ENCODE peak calls at places on chromosomes 2 and 18, in eight cellular contexts. C is lower leg skin, K is stomach, U is astrocyte of the spinal cord, Z is Calu3, L is activated B cell treated with CpG ODN at 0.5 μM for 24 hours, S is BJ, J is AG04450. I is an unnamed sample.

GRCh38 chr2:26623541-26624497 is 17.3 kb downstream of the CIB4 start:
- DNase-seq in C (no peak), K (no peak), U (no peak), Z (no peak), L (no peak), S (no peak), J (no peak), I (peak)

GRCh38 chr2:230757476-230757875 is 44.8 kb downstream of the CAB39 start:
- DNase-seq in C (no peak), K (no peak), U (peak), Z (no peak), L (no peak), S (peak), J (no peak), I (no peak)

GRCh38 chr2:20450201-20451108 is 3.6 kb downstream of the RHOB start:
- DNase-seq in C (peak), K (peak), U (peak), Z (peak), L (no peak), S (peak), J (peak), I (no peak)

GRCh38 chr2:16508061-16508851 is 157.4 kb downstream of the CYRIA start:
- DNase-seq in C (no peak), K (peak), U (peak), Z (peak), L (peak), S (no peak), J (no peak), I (no peak)

GRCh38 chr2:86788881-86789686 is 1.6 kb downstream of the CD8A start:
- DNase-seq in C (no peak), K (no peak), U (no peak), Z (no peak), L (no peak), S (no peak), J (no peak), I (no peak)

GRCh38 chr2:28291811-28292455 is 100.7 kb upstream of the FOSL2 start:
- DNase-seq in C (no peak), K (no peak), U (peak), Z (no peak), L (no peak), S (no peak), J (no peak), I (no peak)

GRCh38 chr18:34158881-34159690 is 65.6 kb downstream of the NOL4 start:
- DNase-seq in C (no peak), K (peak), U (peak), Z (no peak), L (no peak), S (no peak), J (no peak), I (no peak)

GRCh38 chr2:172053486-172053885 is 31.8 kb upstream of the DLX1 start:
- DNase-seq in C (no peak), K (no peak), U (no peak), Z (no peak), L (no peak), S (no peak), J (no peak), I (no peak)

GRCh38 chr2:147416099-147416498 is 428.7 kb upstream of the ACVR2A start:
- DNase-seq in C (no peak), K (no peak), U (no peak), Z (no peak), L (no peak), S (no peak), J (no peak), I (peak)

GRCh38 chr18:38087538-38087937 is 521.9 kb upstream of the CELF4 start:
- DNase-seq in C (no peak), K (no peak), U (no peak), Z (no peak), L (no peak), S (no peak), J (no peak), I (no peak)

GRCh38 chr2:88575630-88576029 is 51.6 kb downstream of the EIF2AK3 start:
- DNase-seq in C (no peak), K (no peak), U (no peak), Z (no peak), L (no peak), S (no peak), J (no peak), I (no peak)

GRCh38 chr2:20184067-20184938 is 40.6 kb downstream of the SDC1 start:
- DNase-seq in C (no peak), K (peak), U (peak), Z (peak), L (no peak), S (no peak), J (peak), I (peak)

DNA sequence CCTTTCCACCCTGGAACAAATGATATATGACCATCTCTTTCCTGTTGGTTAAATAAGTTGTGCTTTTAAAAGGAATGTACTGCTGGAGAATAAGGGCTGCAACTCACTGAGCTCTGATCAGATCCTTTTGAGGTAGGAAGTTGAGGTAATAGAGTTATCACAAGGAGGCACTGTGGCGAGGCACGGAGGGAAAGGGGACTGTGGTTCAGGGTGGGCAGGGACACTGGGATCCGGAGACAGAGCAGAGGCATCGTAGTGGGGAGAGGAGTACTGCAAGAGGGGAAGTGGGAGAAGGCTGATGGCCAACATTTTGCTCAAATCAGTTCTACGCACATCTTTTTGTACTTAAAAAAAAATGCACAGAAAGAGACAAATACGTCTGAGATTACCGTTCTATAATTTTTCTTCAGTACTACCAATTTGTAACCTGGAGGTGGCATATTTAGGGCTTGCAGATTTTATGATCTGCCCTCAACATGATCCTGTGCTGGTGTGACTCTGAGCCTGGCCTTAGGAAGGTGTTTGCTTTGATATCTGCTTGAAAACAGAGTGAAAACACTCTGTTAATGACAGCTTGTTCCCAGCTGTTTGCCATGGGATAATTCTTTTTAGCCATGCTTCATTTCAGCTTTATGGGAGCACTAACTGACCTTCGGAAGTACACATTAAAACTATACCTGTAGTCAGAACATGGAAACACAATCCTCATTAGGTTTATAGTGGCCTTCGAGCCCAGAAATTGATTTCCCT is 168.1 kb downstream of the KCNE4 start:
- DNase-seq in C (no peak), K (no peak), U (no peak), Z (no peak), L (no peak), S (no peak), J (no peak), I (no peak)
- TF ChIP-seq CTCF in C (no peak), K (no peak), U (no peak), Z (no peak), L (no peak), S (no peak), J (no peak), I (no peak)

GRCh38 chr2:55620123-55620779 is 2.8 kb upstream of the PPP4R3B start:
- DNase-seq in C (no peak), K (no peak), U (no peak), Z (peak), L (no peak), S (no peak), J (no peak), I (peak)

GRCh38 chr2:55617160-55618024 is at the start of gene PPP4R3B:
- DNase-seq in C (peak), K (peak), U (peak), Z (peak), L (peak), S (peak), J (peak), I (peak)

GRCh38 chr2:55616509-55617159 is 788 bp downstream of the PPP4R3B start:
- DNase-seq in C (no peak), K (no peak), U (peak), Z (peak), L (no peak), S (peak), J (no peak), I (peak)

GRCh38 chr2:55618649-55619055 is 1.2 kb upstream of the PPP4R3B start:
- DNase-seq in C (peak), K (peak), U (peak), Z (peak), L (peak), S (peak), J (no peak), I (peak)

GRCh38 chr2:55618025-55618648 is 715 bp upstream of the PPP4R3B start:
- DNase-seq in C (no peak), K (no peak), U (peak), Z (peak), L (no peak), S (no peak), J (no peak), I (peak)
- TF ChIP-seq CTCF in C (no peak), K (no peak), U (no peak), Z (no peak), L (no peak), S (no peak), J (no peak), I (no peak)

DNA sequence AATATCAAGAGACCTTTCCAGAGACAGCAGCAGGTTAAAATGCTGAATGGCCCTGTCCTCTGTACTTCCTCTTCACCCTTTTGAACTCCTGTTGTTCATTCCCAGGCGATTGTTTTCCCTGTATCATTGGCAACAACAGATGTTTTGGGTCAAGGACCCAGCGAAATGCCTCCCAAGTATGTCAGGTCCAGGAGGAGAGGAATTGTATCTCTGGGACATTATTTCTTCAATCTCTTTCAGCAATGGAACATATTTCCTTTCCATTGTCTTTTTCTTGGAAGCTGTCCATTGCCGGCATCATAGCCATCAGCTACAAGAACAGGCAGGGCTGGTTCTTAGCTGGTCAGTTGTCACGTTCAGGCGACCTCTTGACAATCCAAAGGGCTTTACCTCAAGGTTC is 76.2 kb downstream of the NRP2 start:
- DNase-seq in C (no peak), K (no peak), U (no peak), Z (no peak), L (no peak), S (no peak), J (no peak), I (no peak)
- TF ChIP-seq CTCF in C (no peak), K (no peak), U (no peak), Z (no peak), L (no peak), S (no peak), J (no peak), I (no peak)

GRCh38 chr2:148645135-148645924 is 779 bp downstream of the EPC2 start:
- DNase-seq in C (peak), K (peak), U (peak), Z (peak), L (peak), S (peak), J (peak), I (peak)
- TF ChIP-seq CTCF in C (no peak), K (no peak), U (peak), Z (no peak), L (no peak), S (peak), J (peak), I (peak)

GRCh38 chr2:219887870-219888269 is 260.4 kb downstream of the SLC4A3 start:
- DNase-seq in C (no peak), K (no peak), U (no peak), Z (no peak), L (no peak), S (no peak), J (no peak), I (no peak)

GRCh38 chr2:219881851-219882250 is 254.4 kb downstream of the SLC4A3 start:
- DNase-seq in C (no peak), K (no peak), U (no peak), Z (no peak), L (no peak), S (no peak), J (no peak), I (no peak)

GRCh38 chr2:219886615-219887014 is 259.2 kb downstream of the SLC4A3 start:
- DNase-seq in C (no peak), K (no peak), U (no peak), Z (no peak), L (no peak), S (no peak), J (no peak), I (peak)
- TF ChIP-seq CTCF in C (no peak), K (no peak), U (no peak), Z (no peak), L (no peak), S (peak), J (peak), I (peak)

DNA sequence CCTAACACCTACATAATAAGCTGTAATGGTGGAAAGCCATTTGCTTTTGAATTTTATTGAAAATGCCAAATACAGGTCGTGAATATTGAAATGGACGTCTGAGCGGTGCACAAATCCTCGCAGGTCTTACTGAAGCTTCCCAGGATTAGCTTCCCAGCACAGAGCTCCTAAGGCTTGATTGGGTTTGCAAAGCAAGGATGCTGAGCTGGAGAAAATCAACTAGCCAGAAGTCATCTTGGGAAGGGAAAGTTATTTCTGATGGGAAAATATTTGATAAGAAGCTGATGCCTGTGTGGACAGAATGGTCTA is 40.9 kb upstream of the DAPL1 start:
- DNase-seq in C (no peak), K (no peak), U (no peak), Z (no peak), L (no peak), S (no peak), J (no peak), I (no peak)
- TF ChIP-seq CTCF in C (no peak), K (no peak), U (no peak), Z (peak), L (no peak), S (no peak), J (no peak), I (no peak)

I was measured in MCF 10A.